ENCODE peak calls at places on chromosomes 6 and 20, in nine cellular contexts. S is IMR-90, E is SK-N-SH, B is HCT116, I is pancreas, U is GM23248, W is mammary epithelial cell, A is DND-41, N is spleen. H is an unnamed sample.
A peak's percentile ranks its signal among the peaks of the same experiment; 100 is the strongest.

GRCh38 chr6:33441457-33441856 is 12.9 kb upstream of the ZBTB9 start:
- DNase-seq in S (no peak), N (no peak), U (no peak), W (no peak), E (peak; percentile 9), A (no peak), B (no peak), I (no peak), H (no peak)

GRCh38 chr20:63441136-63441776 is 31.2 kb downstream of the KCNQ2 start:
- DNase-seq in A (no peak), U (no peak), I (no peak), S (no peak), N (no peak), W (no peak), B (no peak), E (no peak), H (no peak)

GRCh38 chr6:124961784-124962611 is at the start of gene RNF217:
- DNase-seq in N (peak; percentile 87), S (peak; percentile 76), W (peak; percentile 62), B (no peak), U (peak; percentile 77), A (no peak), I (peak; percentile 60), E (peak; percentile 34), H (peak; percentile 65)

GRCh38 chr6:2751871-2752270 is 1.1 kb upstream of the MYLK4 start:
- DNase-seq in N (no peak), A (peak; percentile 34), U (no peak), B (no peak), S (no peak), I (no peak), E (peak; percentile 44), W (no peak), H (no peak)

GRCh38 chr6:140071115-140071514 is 696.7 kb upstream of the CITED2 start:
- DNase-seq in A (no peak), E (peak; percentile 24), N (no peak), W (peak; percentile 55), S (peak; percentile 86), I (no peak), U (peak; percentile 68), B (no peak), H (no peak)

GRCh38 chr6:144675231-144675861 is 390.2 kb downstream of the UTRN start:
- DNase-seq in A (peak; percentile 87), E (no peak), I (no peak), B (no peak), S (peak; percentile 52), U (no peak), N (no peak), W (peak; percentile 93), H (no peak)

GRCh38 chr6:125370343-125370742 is 68.6 kb upstream of the HDDC2 start:
- DNase-seq in N (no peak), E (no peak), W (no peak), A (no peak), S (no peak), I (no peak), B (no peak), U (no peak), H (no peak)

GRCh38 chr20:45309075-45309474 is 976 bp upstream of the MATN4 start:
- DNase-seq in A (no peak), E (no peak), I (peak; percentile 42), S (no peak), U (no peak), B (no peak), W (no peak), N (no peak), H (no peak)

GRCh38 chr6:68634503-68635411 is at the start of gene ADGRB3:
- DNase-seq in A (no peak), E (peak; percentile 93), S (peak; percentile 47), N (peak; percentile 82), B (no peak), U (peak; percentile 68), I (peak; percentile 38), W (peak; percentile 29), H (peak; percentile 66)

GRCh38 chr6:157627195-157627966 is 195.7 kb upstream of the SNX9 start:
- DNase-seq in U (no peak), E (no peak), B (no peak), N (no peak), I (no peak), W (no peak), A (no peak), S (no peak), H (no peak)

GRCh38 chr6:30441171-30441570 is 48.1 kb upstream of the HLA-E start:
- DNase-seq in E (no peak), I (no peak), U (no peak), W (peak; percentile 75), B (no peak), N (no peak), A (no peak), S (no peak), H (no peak)

GRCh38 chr6:133504761-133505160 is 263.6 kb downstream of the EYA4 start:
- DNase-seq in B (no peak), U (no peak), A (no peak), S (no peak), N (no peak), E (no peak), I (no peak), W (no peak), H (peak; percentile 69)

GRCh38 chr6:51299649-51300380 is 481.1 kb downstream of the TFAP2B start:
- DNase-seq in A (no peak), N (no peak), S (no peak), W (peak; percentile 69), E (no peak), B (no peak), I (no peak), U (no peak), H (no peak)

GRCh38 chr6:131867744-131868143 is 59.9 kb downstream of the ENPP1 start:
- DNase-seq in U (no peak), S (peak; percentile 66), N (no peak), B (no peak), I (no peak), A (no peak), W (no peak), E (no peak), H (no peak)

GRCh38 chr6:143078468-143079324 is 18.0 kb downstream of the AIG1 start:
- DNase-seq in S (no peak), N (no peak), U (no peak), E (no peak), W (no peak), I (no peak), A (no peak), B (no peak), H (no peak)

GRCh38 chr20:6654490-6655247 is 112.8 kb upstream of the BMP2 start:
- DNase-seq in U (peak; percentile 7), A (no peak), W (peak; percentile 97), I (no peak), S (no peak), B (no peak), N (no peak), E (no peak), H (no peak)

DNA sequence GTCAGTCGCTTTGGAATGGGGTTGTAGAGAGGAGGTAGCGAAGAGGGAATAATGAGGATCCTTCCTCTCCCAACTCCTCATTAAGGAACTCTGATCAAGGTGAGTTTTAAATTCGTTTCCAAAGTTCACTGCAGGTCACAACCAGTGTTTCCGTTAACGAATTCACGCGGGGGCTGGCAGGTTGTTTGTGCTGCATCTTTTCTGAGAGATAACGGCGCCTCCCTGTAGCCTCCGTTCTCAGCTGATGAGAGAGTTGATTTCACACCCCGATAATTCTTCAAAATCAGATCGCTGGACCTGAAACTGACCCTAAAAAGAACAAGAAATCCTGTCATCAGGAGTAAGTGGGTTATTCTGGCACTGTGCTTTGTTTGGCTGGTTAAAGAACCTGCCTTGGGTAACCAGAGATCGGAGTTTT is 33.2 kb upstream of the BTN3A2 start:
- DNase-seq in U (peak; percentile 24), B (no peak), E (no peak), W (no peak), A (no peak), N (no peak), I (no peak), S (no peak), H (no peak)
- H3K27me3 ChIP-seq in U (no peaks in the 10 kb centered on the region), B (no peaks in the 10 kb centered on the region), E (no peaks in the 10 kb centered on the region), W (no peaks in the 10 kb centered on the region), A (peaks cover 11% of the 10 kb centered on the region), N (peaks cover 73% of the 10 kb centered on the region), I (peaks cover 13% of the 10 kb centered on the region), S (no peaks in the 10 kb centered on the region), H (no peaks in the 10 kb centered on the region)

DNA sequence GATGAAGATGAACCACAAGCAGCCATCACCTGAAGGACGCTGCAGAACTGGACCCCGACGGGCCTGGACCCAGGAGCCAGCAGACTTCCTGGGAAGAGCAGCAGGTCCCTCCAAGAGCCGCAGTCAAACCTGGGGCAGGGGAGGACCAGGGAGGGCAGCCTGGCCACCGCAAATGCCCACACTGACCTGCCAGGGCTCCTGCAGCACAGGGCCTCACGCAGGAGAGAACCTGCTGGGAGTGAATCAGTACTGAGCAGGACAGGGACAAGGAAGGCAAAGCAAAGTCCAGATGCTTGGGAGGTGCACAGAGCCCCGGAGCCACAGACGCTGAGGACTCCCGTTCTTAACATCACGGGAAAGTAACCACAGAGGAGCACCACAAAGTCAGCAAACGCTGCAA is 75.2 kb downstream of the TAF4 start:
- DNase-seq in S (no peak), I (no peak), E (no peak), U (no peak), N (no peak), A (no peak), B (no peak), W (no peak), H (no peak)
- H3K9me3 ChIP-seq in S (peaks cover 18% of the 10 kb centered on the region), I (no peaks in the 10 kb centered on the region), E (no peaks in the 10 kb centered on the region), U (no peaks in the 10 kb centered on the region), N (peaks cover 19% of the 10 kb centered on the region), A (peaks cover 17% of the 10 kb centered on the region), B (peaks cover 9% of the 10 kb centered on the region), W (peaks cover 15% of the 10 kb centered on the region), H (peaks cover 2% of the 10 kb centered on the region)

GRCh38 chr20:50617022-50617421 is 74.3 kb downstream of the RIPOR3 start:
- DNase-seq in A (no peak), W (no peak), N (no peak), E (no peak), B (no peak), U (no peak), I (no peak), S (no peak), H (no peak)
- H3K27me3 ChIP-seq in A (no peaks in the 10 kb centered on the region), W (no peaks in the 10 kb centered on the region), N (no peaks in the 10 kb centered on the region), E (no peaks in the 10 kb centered on the region), B (no peaks in the 10 kb centered on the region), U (no peaks in the 10 kb centered on the region), I (no peaks in the 10 kb centered on the region), S (no peaks in the 10 kb centered on the region), H (no peaks in the 10 kb centered on the region)

GRCh38 chr6:162612613-162613012 is 115.0 kb downstream of the PRKN start:
- DNase-seq in A (no peak), E (peak; percentile 20), B (no peak), N (no peak), I (no peak), S (no peak), W (no peak), U (no peak), H (no peak)

GRCh38 chr6:162610351-162610750 is 117.2 kb downstream of the PRKN start:
- DNase-seq in S (no peak), E (no peak), A (no peak), N (no peak), I (no peak), W (no peak), B (no peak), U (no peak), H (no peak)

GRCh38 chr6:162618463-162619002 is 109.0 kb downstream of the PRKN start:
- DNase-seq in B (no peak), N (no peak), U (no peak), W (no peak), A (no peak), S (no peak), E (no peak), I (no peak), H (no peak)

GRCh38 chr6:162613310-162613709 is 114.3 kb downstream of the PRKN start:
- DNase-seq in E (no peak), S (no peak), N (no peak), A (no peak), W (no peak), U (no peak), B (no peak), I (no peak), H (no peak)

GRCh38 chr6:162615016-162615717 is 112.4 kb downstream of the PRKN start:
- DNase-seq in B (no peak), U (peak; percentile 57), N (no peak), S (no peak), W (no peak), I (peak; percentile 18), E (no peak), A (no peak), H (no peak)
- H3K9me3 ChIP-seq in B (no peaks in the 10 kb centered on the region), U (no peaks in the 10 kb centered on the region), N (no peaks in the 10 kb centered on the region), S (peaks cover 8% of the 10 kb centered on the region), W (no peaks in the 10 kb centered on the region), I (no peaks in the 10 kb centered on the region), E (no peaks in the 10 kb centered on the region), A (no peaks in the 10 kb centered on the region), H (no peaks in the 10 kb centered on the region)